ENCODE peak calls at places on chromosomes 1 and 21, in nine cellular contexts. R is epithelial cell of prostate; S is lower lobe of right lung; O is CD8-positive, alpha-beta T cell; V is stimulated activated CD4-positive, alpha-beta T cell treated with anti-CD3 and anti-CD28 coated beads, Interleukin-1b, Interleukin-23, amount 100 ng/mL, for 24 hours; D is amniotic stem cell; A is RCC 7860; Q is H54; F is HFFc6. I is an unnamed sample.

GRCh38 chr1:9145021-9145668 is 16.2 kb upstream of the GPR157 start:
- DNase-seq in R (no peak), S (peak), O (no peak), V (no peak), D (no peak), A (peak), Q (peak), F (peak), I (peak)

GRCh38 chr1:165144757-165145397 is 211.6 kb downstream of the LMX1A start:
- DNase-seq in R (no peak), S (no peak), O (peak), V (peak), D (peak), A (peak), Q (peak), F (peak), I (peak)

GRCh38 chr1:16386454-16387113 is 19.5 kb downstream of the SZRD1 start:
- DNase-seq in R (peak), S (no peak), O (no peak), V (no peak), D (peak), A (peak), Q (peak), F (peak), I (peak)

GRCh38 chr1:170555370-170555769 is 23.4 kb downstream of the GORAB start:
- DNase-seq in R (no peak), S (no peak), O (no peak), V (no peak), D (no peak), A (no peak), Q (no peak), F (peak), I (peak)

GRCh38 chr1:156910309-156910782 is 10.1 kb upstream of the LRRC71 start:
- DNase-seq in R (no peak), S (peak), O (peak), V (peak), D (no peak), A (no peak), Q (peak), F (no peak), I (peak)

GRCh38 chr1:44810101-44810761 is 1.9 kb downstream of the BTBD19 start:
- DNase-seq in R (no peak), S (peak), O (no peak), V (no peak), D (no peak), A (peak), Q (no peak), F (no peak), I (no peak)

GRCh38 chr21:29092102-29092959 is 18.9 kb upstream of the CCT8 start:
- DNase-seq in R (no peak), S (no peak), O (no peak), V (no peak), D (no peak), A (no peak), Q (no peak), F (peak), I (peak)

GRCh38 chr21:46661211-46661625 is 25.7 kb downstream of the PRMT2 start:
- DNase-seq in R (no peak), S (peak), O (no peak), V (no peak), D (no peak), A (no peak), Q (no peak), F (peak), I (peak)

GRCh38 chr1:28565726-28566125 is 12.8 kb downstream of the TRNAU1AP start:
- DNase-seq in R (no peak), S (no peak), O (no peak), V (no peak), D (no peak), A (no peak), Q (no peak), F (no peak), I (no peak)

GRCh38 chr1:26434161-26434752 is 2.1 kb downstream of the DHDDS start:
- DNase-seq in R (peak), S (no peak), O (no peak), V (no peak), D (no peak), A (no peak), Q (no peak), F (no peak), I (no peak)

GRCh38 chr1:232923739-232924386 is 26.5 kb upstream of the NTPCR start:
- DNase-seq in R (peak), S (no peak), O (peak), V (peak), D (no peak), A (peak), Q (no peak), F (no peak), I (no peak)

GRCh38 chr1:155076371-155076770 is 2.3 kb upstream of the EFNA3 start:
- DNase-seq in R (no peak), S (no peak), O (no peak), V (no peak), D (no peak), A (no peak), Q (no peak), F (no peak), I (no peak)

GRCh38 chr1:31712625-31713024 is 8.8 kb upstream of the COL16A1 start:
- DNase-seq in R (no peak), S (no peak), O (no peak), V (no peak), D (peak), A (peak), Q (peak), F (peak), I (peak)

GRCh38 chr21:19993186-19993711 is 1005.0 kb upstream of the NCAM2 start:
- DNase-seq in R (no peak), S (no peak), O (no peak), V (no peak), D (no peak), A (no peak), Q (no peak), F (no peak), I (no peak)

I was measured in GM03348.